ENCODE peak calls at places on chromosomes 1 and 21, in four cellular contexts. Z, O, B and T are unnamed samples.

GRCh38 chr1:25642710-25643109 is 26.1 kb downstream of the MAN1C1 start:
- DNase-seq in Z (peak; percentile 85), O (peak; percentile 57), B (no peak), T (no peak)

GRCh38 chr1:84267476-84267875 is 34.0 kb upstream of the SAMD13 start:
- DNase-seq in Z (no peak), O (no peak), B (no peak), T (no peak)

GRCh38 chr1:91513160-91513559 is 12.5 kb downstream of the CDC7 start:
- DNase-seq in Z (no peak), O (no peak), B (no peak), T (no peak)

GRCh38 chr1:54254055-54254454 is 54.1 kb downstream of the MRPL37 start:
- DNase-seq in Z (no peak), O (no peak), B (no peak), T (peak; percentile 59)

GRCh38 chr1:56073614-56074356 is 505.6 kb downstream of the PLPP3 start:
- DNase-seq in Z (no peak), O (peak; percentile 31), B (no peak), T (peak; percentile 56)

GRCh38 chr1:82721702-82722101 is 921.0 kb downstream of the ADGRL2 start:
- DNase-seq in Z (no peak), O (no peak), B (no peak), T (no peak)

GRCh38 chr1:164558461-164559341 is at the start of gene PBX1:
- DNase-seq in Z (peak; percentile 87), O (peak; percentile 100), B (peak; percentile 99), T (peak; percentile 99)

GRCh38 chr1:106749906-106750305 is 306.6 kb upstream of the PRMT6 start:
- DNase-seq in Z (no peak), O (no peak), B (no peak), T (no peak)

GRCh38 chr1:21511579-21512522 is 2.6 kb downstream of the ALPL start:
- DNase-seq in Z (no peak), O (peak; percentile 31), B (no peak), T (no peak)

GRCh38 chr1:16215882-16216753 is 3.7 kb upstream of the ARHGEF19 start:
- DNase-seq in Z (peak; percentile 85), O (peak; percentile 72), B (peak; percentile 77), T (peak; percentile 83)

GRCh38 chr1:103266036-103266435 is 157.7 kb upstream of the COL11A1 start:
- DNase-seq in Z (no peak), O (no peak), B (no peak), T (no peak)

GRCh38 chr1:54763814-54764131 is 550 bp downstream of the PARS2 start:
- DNase-seq in Z (peak; percentile 52), O (no peak), B (peak; percentile 73), T (no peak)

GRCh38 chr1:154327466-154328317 is 2.4 kb downstream of the ATP8B2 start:
- DNase-seq in Z (peak; percentile 43), O (no peak), B (peak; percentile 24), T (peak; percentile 54)

GRCh38 chr1:205812271-205812877 is 624 bp downstream of the SLC41A1 start:
- DNase-seq in Z (peak; percentile 36), O (no peak), B (no peak), T (peak; percentile 44)

GRCh38 chr21:27693376-27693775 is 726.5 kb upstream of the ADAMTS5 start:
- DNase-seq in Z (no peak), O (no peak), B (no peak), T (no peak)

GRCh38 chr1:108747128-108747827 is 804 bp downstream of the STXBP3 start:
- DNase-seq in Z (peak; percentile 60), O (peak; percentile 81), B (peak; percentile 91), T (peak; percentile 71)

GRCh38 chr1:112524251-112524650 is 15.5 kb downstream of the WNT2B start:
- DNase-seq in Z (no peak), O (no peak), B (no peak), T (peak; percentile 63)

GRCh38 chr1:151720974-151721787 is at the start of gene RIIAD1:
- DNase-seq in Z (peak; percentile 67), O (no peak), B (no peak), T (peak; percentile 28)

GRCh38 chr1:166947398-166948043 is 27.8 kb downstream of the ILDR2 start:
- DNase-seq in Z (peak; percentile 19), O (peak; percentile 93), B (peak; percentile 96), T (peak; percentile 64)

GRCh38 chr1:55716610-55717009 is 501.4 kb upstream of the USP24 start:
- DNase-seq in Z (no peak), O (no peak), B (no peak), T (no peak)

GRCh38 chr1:63902844-63903589 is 129.2 kb downstream of the ROR1 start:
- DNase-seq in Z (no peak), O (no peak), B (no peak), T (peak; percentile 57)

GRCh38 chr1:244273845-244274619 is 177.7 kb downstream of the ADSS2 start:
- DNase-seq in Z (peak; percentile 39), O (peak; percentile 65), B (peak; percentile 80), T (peak; percentile 70)

GRCh38 chr1:98854137-98854536 is 150.5 kb downstream of the PLPPR5 start:
- DNase-seq in Z (no peak), O (no peak), B (no peak), T (no peak)

GRCh38 chr1:1782399-1783221 is 4.3 kb upstream of the NADK start:
- DNase-seq in Z (peak; percentile 51), O (peak; percentile 53), B (no peak), T (peak; percentile 48)